ENCODE peak calls at places on chromosome 15, in seven cellular contexts. F is IMR-90, D is HepG2, Z is GM12878, C is SK-N-SH, R is H1, X is K562. G is an unnamed sample.

GRCh38 chr15:23565395-23566069 is at the start of gene MKRN3:
- DNase-seq in F (peak; percentile 7), D (peak; percentile 44), Z (no peak), C (peak; percentile 70), R (no peak), X (peak; percentile 83), G (peak; percentile 89)

GRCh38 chr15:51731549-51732267 is 5.7 kb downstream of the LYSMD2 start:
- DNase-seq in F (peak; percentile 85), D (no peak), Z (peak; percentile 90), C (no peak), R (no peak), X (no peak), G (no peak)

GRCh38 chr15:67181221-67181639 is 73.2 kb downstream of the AAGAB start:
- DNase-seq in F (no peak), D (no peak), Z (no peak), C (no peak), R (no peak), X (no peak), G (no peak)

GRCh38 chr15:70867911-70868467 is 14.0 kb upstream of the LARP6 start:
- DNase-seq in F (peak; percentile 63), D (no peak), Z (no peak), C (peak; percentile 65), R (no peak), X (no peak), G (no peak)

GRCh38 chr15:35630570-35630969 is 84.6 kb upstream of the DPH6 start:
- DNase-seq in F (no peak), D (peak; percentile 1), Z (no peak), C (no peak), R (no peak), X (no peak), G (no peak)

GRCh38 chr15:100248236-100248635 is 93.5 kb downstream of the ADAMTS17 start:
- DNase-seq in F (no peak), D (no peak), Z (no peak), C (no peak), R (no peak), X (no peak), G (no peak)

GRCh38 chr15:60397772-60398445 is at the start of gene ANXA2:
- DNase-seq in F (peak; percentile 84), D (no peak), Z (no peak), C (peak; percentile 85), R (peak; percentile 79), X (peak; percentile 95), G (peak; percentile 95)

GRCh38 chr15:61106886-61107285 is 122.2 kb downstream of the RORA start:
- DNase-seq in F (no peak), D (no peak), Z (no peak), C (no peak), R (no peak), X (no peak), G (no peak)

GRCh38 chr15:66786708-66787471 is 84.9 kb downstream of the SMAD6 start:
- DNase-seq in F (peak; percentile 62), D (no peak), Z (no peak), C (no peak), R (no peak), X (no peak), G (no peak)

GRCh38 chr15:66797921-66798320 is 95.9 kb downstream of the SMAD6 start:
- DNase-seq in F (no peak), D (no peak), Z (no peak), C (no peak), R (no peak), X (no peak), G (no peak)

GRCh38 chr15:97968380-97968779 is 7.9 kb downstream of the ARRDC4 start:
- DNase-seq in F (peak; percentile 90), D (no peak), Z (no peak), C (no peak), R (no peak), X (no peak), G (no peak)

GRCh38 chr15:27235689-27236088 is 264.7 kb downstream of the GABRG3 start:
- DNase-seq in F (no peak), D (no peak), Z (no peak), C (no peak), R (no peak), X (no peak), G (no peak)

GRCh38 chr15:62486041-62486440 is 321.0 kb upstream of the C2CD4B start:
- DNase-seq in F (no peak), D (no peak), Z (no peak), C (no peak), R (no peak), X (no peak), G (no peak)

GRCh38 chr15:41331833-41332787 is at the start of gene OIP5:
- DNase-seq in F (peak; percentile 100), D (peak; percentile 99), Z (peak; percentile 98), C (peak; percentile 96), R (peak; percentile 93), X (peak; percentile 93), G (peak; percentile 99)

GRCh38 chr15:97940993-97941392 is 19.5 kb upstream of the ARRDC4 start:
- DNase-seq in F (no peak), D (no peak), Z (no peak), C (no peak), R (no peak), X (no peak), G (no peak)

GRCh38 chr15:52328680-52329079 is 33.1 kb upstream of the MYO5C start:
- DNase-seq in F (no peak), D (peak; percentile 16), Z (no peak), C (no peak), R (no peak), X (no peak), G (no peak)

GRCh38 chr15:48306639-48307038 is 24.6 kb upstream of the DUT start:
- DNase-seq in F (no peak), D (no peak), Z (no peak), C (no peak), R (no peak), X (no peak), G (no peak)

GRCh38 chr15:74723754-74724334 is 1.5 kb downstream of the CYP1A1 start:
- DNase-seq in F (peak; percentile 46), D (peak; percentile 82), Z (no peak), C (peak; percentile 85), R (peak; percentile 49), X (peak; percentile 57), G (peak; percentile 51)

GRCh38 chr15:78212008-78212407 is 22.4 kb downstream of the ACSBG1 start:
- DNase-seq in F (no peak), D (no peak), Z (no peak), C (no peak), R (no peak), X (no peak), G (no peak)

GRCh38 chr15:87874896-87875661 is 381.5 kb downstream of the NTRK3 start:
- DNase-seq in F (peak; percentile 65), D (no peak), Z (no peak), C (peak; percentile 20), R (no peak), X (no peak), G (no peak)

GRCh38 chr15:83694538-83694937 is 40.6 kb downstream of the ADAMTSL3 start:
- DNase-seq in F (no peak), D (no peak), Z (no peak), C (no peak), R (no peak), X (no peak), G (no peak)

GRCh38 chr15:83697716-83698115 is 43.8 kb downstream of the ADAMTSL3 start:
- DNase-seq in F (no peak), D (no peak), Z (no peak), C (no peak), R (no peak), X (no peak), G (no peak)

GRCh38 chr15:83694030-83694429 is 40.1 kb downstream of the ADAMTSL3 start:
- DNase-seq in F (peak; percentile 32), D (no peak), Z (no peak), C (no peak), R (peak; percentile 49), X (no peak), G (peak; percentile 15)

GRCh38 chr15:83695246-83695645 is 41.3 kb downstream of the ADAMTSL3 start:
- DNase-seq in F (peak; percentile 11), D (no peak), Z (no peak), C (no peak), R (no peak), X (no peak), G (no peak)

GRCh38 chr15:83695901-83696425 is 42.0 kb downstream of the ADAMTSL3 start:
- DNase-seq in F (no peak), D (no peak), Z (no peak), C (no peak), R (no peak), X (no peak), G (peak; percentile 13)
- TF ChIP-seq RFX5 in F (no peak), D (no peak), Z (no peak), C (no peak), R (no peak), X (no peak), G (no peak)

GRCh38 chr15:56291741-56292140 is 48.1 kb upstream of the RFX7 start:
- DNase-seq in F (no peak), D (no peak), Z (no peak), C (no peak), R (no peak), X (no peak), G (no peak)

GRCh38 chr15:56281145-56281544 is 37.5 kb upstream of the RFX7 start:
- DNase-seq in F (no peak), D (no peak), Z (no peak), C (no peak), R (no peak), X (no peak), G (no peak)

GRCh38 chr15:56286213-56286612 is 42.5 kb upstream of the RFX7 start:
- DNase-seq in F (no peak), D (no peak), Z (no peak), C (no peak), R (no peak), X (peak; percentile 10), G (peak; percentile 8)
- TF ChIP-seq RFX5 in F (no peak), D (no peak), Z (no peak), C (no peak), R (no peak), X (no peak), G (no peak)

GRCh38 chr15:58261368-58261767 is 123.2 kb downstream of the AQP9 start:
- DNase-seq in F (no peak), D (no peak), Z (no peak), C (no peak), R (no peak), X (no peak), G (no peak)

GRCh38 chr15:58260911-58261267 is 122.7 kb downstream of the AQP9 start:
- DNase-seq in F (peak; percentile 35), D (no peak), Z (no peak), C (no peak), R (no peak), X (no peak), G (no peak)

GRCh38 chr15:58257776-58258325 is 119.7 kb downstream of the AQP9 start:
- DNase-seq in F (no peak), D (no peak), Z (no peak), C (no peak), R (no peak), X (no peak), G (no peak)

GRCh38 chr15:58260186-58260910 is 122.2 kb downstream of the AQP9 start:
- DNase-seq in F (peak; percentile 16), D (no peak), Z (no peak), C (no peak), R (no peak), X (no peak), G (no peak)

GRCh38 chr15:58258501-58259274 is 120.5 kb downstream of the AQP9 start:
- DNase-seq in F (no peak), D (no peak), Z (no peak), C (no peak), R (no peak), X (no peak), G (no peak)
- TF ChIP-seq RFX5 in F (no peak), D (no peak), Z (no peak), C (no peak), R (no peak), X (no peak), G (no peak)

GRCh38 chr15:83164409-83165404 is 42.9 kb downstream of the HDGFL3 start:
- DNase-seq in F (peak; percentile 86), D (no peak), Z (no peak), C (no peak), R (no peak), X (no peak), G (no peak)
- TF ChIP-seq RFX5 in F (no peak), D (no peak), Z (no peak), C (no peak), R (no peak), X (no peak), G (no peak)

G was measured in A549.